ENCODE peak calls at places on chromosomes 4 and X, in four cellular contexts. One of them, this sample, is unnamed.

GRCh38 chr4:146333187-146333894 is 119.0 kb downstream of the REELD1 start:
- DNase-seq in astrocyte of the cerebellum: peak; percentile 72
- DNase-seq in dorsolateral prefrontal cortex: no peak
- DNase-seq in epithelial cell of esophagus: peak; percentile 64
- DNase-seq in this sample: peak; percentile 83

GRCh38 chrX:106608016-106608415 is 3.8 kb upstream of the RADX start:
- DNase-seq in epithelial cell of esophagus: peak; percentile 0
- DNase-seq in dorsolateral prefrontal cortex: no peak
- DNase-seq in astrocyte of the cerebellum: no peak
- DNase-seq in this sample: no peak

GRCh38 chr4:80492761-80493160 is 157.2 kb downstream of the CFAP299 start:
- DNase-seq in epithelial cell of esophagus: peak; percentile 10
- DNase-seq in astrocyte of the cerebellum: no peak
- DNase-seq in dorsolateral prefrontal cortex: no peak
- DNase-seq in this sample: no peak

GRCh38 chr4:2339458-2340271 is 77.8 kb upstream of the MXD4 start:
- DNase-seq in epithelial cell of esophagus: no peak
- DNase-seq in astrocyte of the cerebellum: no peak
- DNase-seq in dorsolateral prefrontal cortex: no peak
- DNase-seq in this sample: no peak

GRCh38 chr4:158798062-158798461 is 29.2 kb downstream of the FNIP2 start:
- DNase-seq in astrocyte of the cerebellum: no peak
- DNase-seq in dorsolateral prefrontal cortex: no peak
- DNase-seq in epithelial cell of esophagus: no peak
- DNase-seq in this sample: no peak

GRCh38 chrX:41732260-41732659 is 8.3 kb downstream of the GPR82 start:
- DNase-seq in astrocyte of the cerebellum: no peak
- DNase-seq in dorsolateral prefrontal cortex: no peak
- DNase-seq in epithelial cell of esophagus: no peak
- DNase-seq in this sample: no peak

GRCh38 chrX:131202766-131203165 is 86.3 kb downstream of the IGSF1 start:
- DNase-seq in dorsolateral prefrontal cortex: no peak
- DNase-seq in astrocyte of the cerebellum: no peak
- DNase-seq in epithelial cell of esophagus: no peak
- DNase-seq in this sample: no peak

GRCh38 chrX:8870411-8870810 is 69.2 kb upstream of the FAM9A start:
- DNase-seq in astrocyte of the cerebellum: no peak
- DNase-seq in dorsolateral prefrontal cortex: no peak
- DNase-seq in epithelial cell of esophagus: no peak
- DNase-seq in this sample: no peak

GRCh38 chr4:16150716-16151115 is 66.9 kb upstream of the PROM1 start:
- DNase-seq in epithelial cell of esophagus: no peak
- DNase-seq in dorsolateral prefrontal cortex: no peak
- DNase-seq in astrocyte of the cerebellum: no peak
- DNase-seq in this sample: no peak

GRCh38 chr4:119080721-119081541 is 54.7 kb upstream of the MYOZ2 start:
- DNase-seq in epithelial cell of esophagus: peak; percentile 66
- DNase-seq in astrocyte of the cerebellum: no peak
- DNase-seq in dorsolateral prefrontal cortex: no peak
- DNase-seq in this sample: no peak

GRCh38 chr4:150209140-150209829 is 131.0 kb downstream of the DCLK2 start:
- DNase-seq in dorsolateral prefrontal cortex: no peak
- DNase-seq in astrocyte of the cerebellum: peak; percentile 51
- DNase-seq in epithelial cell of esophagus: peak; percentile 76
- DNase-seq in this sample: peak; percentile 24

This sample was measured in skeletal muscle cell.